ENCODE peak calls at places on chromosomes 1 and 21, in four cellular contexts. H is NCI-H1694 treated with DMSO at 0.1 percent for 48 hours; D is stimulated activated CD4-positive, alpha-beta T cell treated with anti-CD3 and anti-CD28 coated beads, Interleukin-1b, Interleukin-23, amount 100 ng/mL, for 4 hours; E is progenitor cell of endocrine pancreas. R is an unnamed sample.

GRCh38 chr1:177646757-177647730 is 322.8 kb downstream of the SEC16B start:
- DNase-seq in H (no peak), D (no peak), E (no peak), R (no peak)

GRCh38 chr1:36323636-36324321 is at the start of gene EVA1B:
- DNase-seq in H (peak), D (no peak), E (peak), R (no peak)

GRCh38 chr1:65164633-65165032 is 16.6 kb downstream of the AK4 start:
- DNase-seq in H (no peak), D (no peak), E (no peak), R (no peak)

GRCh38 chr1:94936861-94937620 is 10.1 kb upstream of the CNN3 start:
- DNase-seq in H (no peak), D (no peak), E (no peak), R (no peak)

GRCh38 chr1:103267893-103268292 is 159.6 kb upstream of the COL11A1 start:
- DNase-seq in H (no peak), D (no peak), E (no peak), R (no peak)

GRCh38 chr1:41444796-41445195 is 39.7 kb downstream of the EDN2 start:
- DNase-seq in H (no peak), D (no peak), E (no peak), R (no peak)

GRCh38 chr1:186236921-186237320 is 138.1 kb downstream of the TPR start:
- DNase-seq in H (no peak), D (no peak), E (no peak), R (no peak)

GRCh38 chr1:53585116-53585515 is 125.9 kb downstream of the DMRTB1 start:
- DNase-seq in H (no peak), D (no peak), E (no peak), R (no peak)

GRCh38 chr1:81349194-81349965 is 451.4 kb upstream of the ADGRL2 start:
- DNase-seq in H (no peak), D (no peak), E (no peak), R (no peak)

GRCh38 chr1:40306296-40306695 is 10.8 kb downstream of the COL9A2 start:
- DNase-seq in H (no peak), D (no peak), E (no peak), R (no peak)

GRCh38 chr1:67586596-67586995 is 98.4 kb upstream of the GADD45A start:
- DNase-seq in H (no peak), D (no peak), E (no peak), R (no peak)

GRCh38 chr1:203274603-203275381 is 30.5 kb upstream of the BTG2 start:
- DNase-seq in H (no peak), D (no peak), E (no peak), R (no peak)

GRCh38 chr1:224430511-224431113 is 4.0 kb downstream of the WDR26 start:
- DNase-seq in H (no peak), D (no peak), E (no peak), R (no peak)

GRCh38 chr1:172928412-172928811 is 122.3 kb downstream of the TNFSF18 start:
- DNase-seq in H (no peak), D (no peak), E (no peak), R (no peak)

GRCh38 chr1:52727114-52727586 is 897 bp downstream of the ZYG11B start:
- DNase-seq in H (peak), D (no peak), E (no peak), R (peak)

GRCh38 chr1:30762152-30762930 is 4.8 kb upstream of the LAPTM5 start:
- DNase-seq in H (no peak), D (no peak), E (no peak), R (no peak)

GRCh38 chr1:157966034-157966671 is 27.3 kb upstream of the KIRREL1 start:
- DNase-seq in H (no peak), D (no peak), E (no peak), R (no peak)

GRCh38 chr1:160220301-160220700 is 15.1 kb downstream of the PEA15 start:
- DNase-seq in H (no peak), D (no peak), E (no peak), R (no peak)

GRCh38 chr1:20266141-20266540 is 24.5 kb upstream of the VWA5B1 start:
- DNase-seq in H (no peak), D (no peak), E (no peak), R (no peak)

GRCh38 chr1:152013664-152014237 is 20.1 kb upstream of the S100A10 start:
- DNase-seq in H (no peak), D (no peak), E (peak), R (peak)

GRCh38 chr1:63148825-63149645 is 173.3 kb upstream of the FOXD3 start:
- DNase-seq in H (peak), D (no peak), E (peak), R (no peak)

GRCh38 chr1:89273324-89273778 is 691 bp upstream of the GBP5 start:
- DNase-seq in H (no peak), D (no peak), E (no peak), R (no peak)

GRCh38 chr21:21436012-21436545 is 437.9 kb downstream of the NCAM2 start:
- DNase-seq in H (no peak), D (no peak), E (no peak), R (no peak)